ENCODE peak calls at places on chromosomes 12 and 14, in nine cellular contexts. C, K, O, D, R, W, V, S and Y are unnamed samples.

GRCh38 chr14:92217956-92218355 is 96.2 kb downstream of the CPSF2 start:
- DNase-seq in C (no peak), K (no peak), O (peak; percentile 34), D (no peak), R (no peak), W (no peak), V (no peak), S (no peak), Y (no peak)

GRCh38 chr12:19431407-19432308 is 7.6 kb upstream of the AEBP2 start:
- DNase-seq in C (peak; percentile 68), K (peak; percentile 96), O (peak; percentile 38), D (peak; percentile 21), R (no peak), W (no peak), V (peak; percentile 70), S (no peak), Y (peak; percentile 76)

GRCh38 chr14:36942522-36943245 is 229.7 kb downstream of the SLC25A21 start:
- DNase-seq in C (no peak), K (peak; percentile 88), O (no peak), D (peak; percentile 83), R (no peak), W (no peak), V (peak; percentile 37), S (no peak), Y (no peak)

GRCh38 chr14:67710209-67710608 is 8.5 kb downstream of the RDH12 start:
- DNase-seq in C (no peak), K (no peak), O (no peak), D (peak; percentile 24), R (no peak), W (no peak), V (no peak), S (no peak), Y (peak; percentile 9)

GRCh38 chr12:92779902-92780301 is 77.1 kb downstream of the PLEKHG7 start:
- DNase-seq in C (no peak), K (no peak), O (no peak), D (no peak), R (no peak), W (no peak), V (peak; percentile 69), S (no peak), Y (no peak)

GRCh38 chr12:6167327-6168280 is 32.6 kb upstream of the CD9 start:
- DNase-seq in C (peak; percentile 74), K (peak; percentile 93), O (peak; percentile 89), D (peak; percentile 88), R (no peak), W (peak; percentile 82), V (peak; percentile 94), S (peak; percentile 38), Y (peak; percentile 70)

GRCh38 chr14:103187911-103188310 is 64.7 kb downstream of the TNFAIP2 start:
- DNase-seq in C (no peak), K (no peak), O (no peak), D (no peak), R (no peak), W (no peak), V (no peak), S (no peak), Y (no peak)

GRCh38 chr12:81170072-81170471 is 92.2 kb downstream of the ACSS3 start:
- DNase-seq in C (no peak), K (peak; percentile 31), O (no peak), D (no peak), R (no peak), W (no peak), V (peak; percentile 4), S (no peak), Y (no peak)

GRCh38 chr12:92602476-92602875 is 100.3 kb upstream of the PLEKHG7 start:
- DNase-seq in C (no peak), K (peak; percentile 96), O (peak; percentile 84), D (peak; percentile 90), R (no peak), W (no peak), V (peak; percentile 94), S (no peak), Y (no peak)

GRCh38 chr14:90505531-90505930 is 108.7 kb downstream of the CALM1 start:
- DNase-seq in C (no peak), K (no peak), O (no peak), D (no peak), R (no peak), W (no peak), V (no peak), S (no peak), Y (no peak)

GRCh38 chr12:52354197-52354596 is 13.1 kb downstream of the KRT85 start:
- DNase-seq in C (no peak), K (no peak), O (no peak), D (no peak), R (no peak), W (no peak), V (no peak), S (no peak), Y (no peak)

GRCh38 chr14:102264775-102265174 is 40.2 kb downstream of the MOK start:
- DNase-seq in C (no peak), K (no peak), O (no peak), D (no peak), R (no peak), W (no peak), V (no peak), S (no peak), Y (no peak)

GRCh38 chr14:22375321-22375930 is 213.6 kb downstream of the DAD1 start:
- DNase-seq in C (no peak), K (peak; percentile 75), O (no peak), D (peak; percentile 87), R (no peak), W (peak; percentile 54), V (peak; percentile 66), S (no peak), Y (peak; percentile 66)

GRCh38 chr12:125220404-125221273 is 155.4 kb downstream of the AACS start:
- DNase-seq in C (no peak), K (peak; percentile 3), O (no peak), D (no peak), R (no peak), W (no peak), V (no peak), S (no peak), Y (no peak)

GRCh38 chr12:66423290-66423689 is 121.0 kb downstream of the HELB start:
- DNase-seq in C (no peak), K (peak; percentile 8), O (no peak), D (no peak), R (no peak), W (no peak), V (no peak), S (no peak), Y (no peak)

GRCh38 chr12:66426696-66427095 is 124.4 kb downstream of the HELB start:
- DNase-seq in C (no peak), K (no peak), O (no peak), D (no peak), R (no peak), W (no peak), V (no peak), S (no peak), Y (no peak)

GRCh38 chr12:66428261-66428660 is 126.0 kb downstream of the HELB start:
- DNase-seq in C (no peak), K (no peak), O (no peak), D (no peak), R (no peak), W (no peak), V (no peak), S (no peak), Y (no peak)
- H3K4me3 ChIP-seq in C (no peak overlapping the region), K (no peak overlapping the region), O (no peak overlapping the region), D (no peak overlapping the region), R (no peak overlapping the region), W (no peak overlapping the region), V (no peak overlapping the region), S (no peak overlapping the region), Y (no peak overlapping the region)

DNA sequence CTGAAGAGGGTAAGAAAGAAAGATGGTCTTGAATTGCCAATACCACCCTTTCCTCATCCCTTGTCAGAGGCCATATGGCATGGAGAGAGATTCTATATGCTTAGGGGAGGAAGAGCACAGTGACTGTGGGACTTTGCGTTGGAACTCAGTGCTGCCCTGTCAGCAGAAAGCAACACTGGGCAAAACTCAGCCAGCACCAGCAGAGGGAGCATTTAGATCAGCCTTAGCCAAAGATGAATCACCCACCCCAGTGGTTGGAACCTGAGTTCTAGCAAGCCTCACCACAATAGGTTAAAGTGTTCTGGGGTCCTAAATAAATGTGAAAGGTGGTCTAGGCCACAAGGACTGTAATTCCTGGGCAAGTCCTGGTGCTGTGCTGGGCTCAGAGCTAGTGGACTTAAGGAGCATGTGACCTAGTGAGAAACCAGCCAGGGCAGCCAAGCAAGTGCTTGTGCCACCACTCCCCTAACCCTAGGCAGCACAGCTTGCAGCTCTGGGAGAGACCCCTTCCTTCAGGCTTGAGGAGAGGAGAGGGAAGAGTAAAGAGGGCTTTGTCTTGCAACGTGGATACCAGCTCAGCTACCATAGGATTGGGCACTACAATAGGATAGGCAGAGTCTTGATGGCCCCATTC is 11.4 kb upstream of the BCAT1 start:
- DNase-seq in C (peak; percentile 29), K (peak; percentile 79), O (peak; percentile 27), D (peak; percentile 49), R (no peak), W (peak; percentile 49), V (peak; percentile 68), S (no peak), Y (peak; percentile 73)
- TF ChIP-seq CTCF in C (peak; percentile 70), K (peak; percentile 87), O (peak; percentile 87), D (peak; percentile 55), R (peak; percentile 85), W (peak; percentile 90), V (peak; percentile 90), S (peak; percentile 25), Y (peak; percentile 66)

DNA sequence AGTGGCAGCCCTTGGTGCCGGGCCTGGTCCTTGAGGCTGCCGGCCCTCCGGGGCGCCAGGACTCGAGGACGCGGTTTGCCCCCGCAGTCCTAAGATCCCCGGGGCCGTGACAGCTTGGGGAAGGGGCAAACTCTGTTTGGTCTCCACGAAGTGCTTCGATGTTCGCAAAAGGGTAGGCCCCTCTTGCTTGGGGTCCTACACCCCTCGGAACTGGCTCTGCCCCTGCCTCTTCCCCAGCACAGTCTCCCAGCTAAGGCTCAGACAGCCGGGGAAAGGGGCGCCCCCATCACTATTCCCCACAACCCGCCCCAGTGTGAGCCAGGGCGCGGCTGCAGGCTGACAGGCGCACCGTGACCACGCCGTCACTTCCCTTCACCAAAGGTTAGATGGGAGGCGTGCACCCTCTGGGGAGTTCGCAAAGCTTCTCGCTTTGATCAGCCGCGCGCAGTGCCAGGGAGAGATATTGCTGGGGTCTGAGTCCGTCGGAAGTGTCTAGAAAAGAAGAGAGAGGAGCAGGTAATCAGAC is 7.2 kb upstream of the OTX2 start:
- DNase-seq in C (no peak), K (no peak), O (no peak), D (no peak), R (no peak), W (no peak), V (no peak), S (no peak), Y (peak; percentile 5)
- H3K4me3 ChIP-seq in C (no peak overlapping the region), K (no peak overlapping the region), O (no peak overlapping the region), D (no peak overlapping the region), R (peak overlapping the region; percentile 58), W (no peak overlapping the region), V (no peak overlapping the region), S (no peak overlapping the region), Y (no peak overlapping the region)

DNA sequence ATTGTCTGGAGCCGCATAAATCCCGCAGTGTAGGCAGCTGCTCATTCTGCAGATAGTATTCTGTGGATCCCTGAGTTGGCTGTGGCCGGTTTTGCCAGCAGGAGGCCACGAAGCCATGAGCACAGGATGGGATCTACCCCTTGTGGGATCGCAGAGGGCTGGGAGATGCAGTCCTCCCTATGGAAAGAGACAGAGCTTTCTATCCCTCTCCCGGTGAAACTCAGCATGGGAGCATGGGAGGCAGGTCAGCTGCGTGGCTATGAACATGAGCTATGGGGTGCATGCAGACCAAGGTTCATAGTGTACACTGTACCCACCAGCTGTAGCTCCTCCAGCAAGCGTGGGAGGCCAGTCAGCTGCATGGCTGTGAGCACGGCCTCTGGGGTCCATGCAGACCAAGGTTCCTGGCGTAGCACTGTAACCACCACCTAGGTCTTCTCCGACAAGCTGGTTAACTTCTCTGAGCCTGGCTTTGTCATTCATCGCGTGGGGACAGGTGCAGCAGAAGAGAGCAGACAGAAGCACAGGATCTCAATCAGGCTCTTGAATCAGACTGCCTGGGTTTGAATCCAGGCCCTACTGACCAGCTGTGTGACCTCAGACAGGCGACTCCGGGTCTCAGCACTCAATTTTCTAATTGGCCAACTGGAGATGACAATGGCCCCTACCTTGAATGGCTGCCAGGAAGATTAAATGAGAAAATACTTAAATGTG is 5.9 kb downstream of the BDKRB1 start:
- DNase-seq in C (no peak), K (no peak), O (no peak), D (no peak), R (no peak), W (no peak), V (no peak), S (no peak), Y (no peak)
- TF ChIP-seq CTCF in C (no peak), K (no peak), O (no peak), D (peak; percentile 14), R (no peak), W (no peak), V (peak; percentile 16), S (no peak), Y (no peak)